ENCODE peak calls at places on chromosomes 13 and 19, in nine cellular contexts. One of them, this sample, is unnamed.

GRCh38 chr13:51523082-51523518 is 61.2 kb upstream of the WDFY2 start:
- DNase-seq in SK-N-SH: peak; percentile 45
- DNase-seq in sigmoid colon: no peak
- DNase-seq in naive thymus-derived CD4-positive, alpha-beta T cell: no peak
- DNase-seq in neural progenitor cell: no peak
- DNase-seq in brain microvascular endothelial cell: no peak
- DNase-seq in body of pancreas: no peak
- DNase-seq in aorta: no peak
- DNase-seq in PC-3: peak; percentile 72
- DNase-seq in this sample: no peak

GRCh38 chr13:33284916-33285315 is 639 bp downstream of the STARD13 start:
- DNase-seq in naive thymus-derived CD4-positive, alpha-beta T cell: no peak
- DNase-seq in body of pancreas: no peak
- DNase-seq in sigmoid colon: no peak
- DNase-seq in PC-3: peak; percentile 53
- DNase-seq in neural progenitor cell: no peak
- DNase-seq in aorta: no peak
- DNase-seq in SK-N-SH: no peak
- DNase-seq in brain microvascular endothelial cell: peak; percentile 27
- DNase-seq in this sample: no peak

GRCh38 chr13:46894534-46894906 is 2.3 kb downstream of the HTR2A start:
- DNase-seq in naive thymus-derived CD4-positive, alpha-beta T cell: no peak
- DNase-seq in PC-3: peak; percentile 37
- DNase-seq in body of pancreas: no peak
- DNase-seq in neural progenitor cell: no peak
- DNase-seq in SK-N-SH: no peak
- DNase-seq in sigmoid colon: no peak
- DNase-seq in brain microvascular endothelial cell: no peak
- DNase-seq in aorta: no peak
- DNase-seq in this sample: no peak

GRCh38 chr19:769610-770009 is 18.7 kb downstream of the MISP start:
- DNase-seq in brain microvascular endothelial cell: no peak
- DNase-seq in aorta: no peak
- DNase-seq in PC-3: no peak
- DNase-seq in SK-N-SH: no peak
- DNase-seq in naive thymus-derived CD4-positive, alpha-beta T cell: no peak
- DNase-seq in body of pancreas: no peak
- DNase-seq in neural progenitor cell: no peak
- DNase-seq in sigmoid colon: no peak
- DNase-seq in this sample: no peak

GRCh38 chr13:97026759-97027555 is 32.7 kb upstream of the OXGR1 start:
- DNase-seq in sigmoid colon: no peak
- DNase-seq in brain microvascular endothelial cell: no peak
- DNase-seq in naive thymus-derived CD4-positive, alpha-beta T cell: no peak
- DNase-seq in SK-N-SH: no peak
- DNase-seq in neural progenitor cell: no peak
- DNase-seq in aorta: no peak
- DNase-seq in body of pancreas: no peak
- DNase-seq in PC-3: no peak
- DNase-seq in this sample: no peak

GRCh38 chr13:49086711-49087110 is 111.0 kb downstream of the FNDC3A start:
- DNase-seq in SK-N-SH: no peak
- DNase-seq in sigmoid colon: no peak
- DNase-seq in aorta: no peak
- DNase-seq in brain microvascular endothelial cell: no peak
- DNase-seq in neural progenitor cell: no peak
- DNase-seq in body of pancreas: no peak
- DNase-seq in naive thymus-derived CD4-positive, alpha-beta T cell: no peak
- DNase-seq in PC-3: peak; percentile 78
- DNase-seq in this sample: no peak

GRCh38 chr19:41564515-41565383 is 11.2 kb upstream of the CEACAM21 start:
- DNase-seq in brain microvascular endothelial cell: no peak
- DNase-seq in SK-N-SH: peak; percentile 21
- DNase-seq in sigmoid colon: no peak
- DNase-seq in PC-3: no peak
- DNase-seq in naive thymus-derived CD4-positive, alpha-beta T cell: no peak
- DNase-seq in body of pancreas: no peak
- DNase-seq in aorta: no peak
- DNase-seq in neural progenitor cell: peak; percentile 32
- DNase-seq in this sample: no peak

GRCh38 chr19:47363758-47364529 is 14.8 kb downstream of the DHX34 start:
- DNase-seq in PC-3: no peak
- DNase-seq in aorta: no peak
- DNase-seq in body of pancreas: no peak
- DNase-seq in sigmoid colon: no peak
- DNase-seq in SK-N-SH: peak; percentile 29
- DNase-seq in neural progenitor cell: peak; percentile 28
- DNase-seq in naive thymus-derived CD4-positive, alpha-beta T cell: no peak
- DNase-seq in brain microvascular endothelial cell: peak; percentile 20
- DNase-seq in this sample: no peak

GRCh38 chr19:56110515-56111448 is 10.3 kb downstream of the ZNF787 start:
- DNase-seq in aorta: no peak
- DNase-seq in sigmoid colon: no peak
- DNase-seq in SK-N-SH: peak; percentile 73
- DNase-seq in neural progenitor cell: peak; percentile 34
- DNase-seq in PC-3: no peak
- DNase-seq in naive thymus-derived CD4-positive, alpha-beta T cell: no peak
- DNase-seq in body of pancreas: peak; percentile 59
- DNase-seq in brain microvascular endothelial cell: peak; percentile 7
- DNase-seq in this sample: no peak

GRCh38 chr19:30539981-30540380 is 167.8 kb downstream of the ZNF536 start:
- DNase-seq in aorta: no peak
- DNase-seq in SK-N-SH: no peak
- DNase-seq in sigmoid colon: no peak
- DNase-seq in brain microvascular endothelial cell: no peak
- DNase-seq in PC-3: no peak
- DNase-seq in neural progenitor cell: no peak
- DNase-seq in body of pancreas: no peak
- DNase-seq in naive thymus-derived CD4-positive, alpha-beta T cell: no peak
- DNase-seq in this sample: no peak

GRCh38 chr13:40407567-40407966 is 258.9 kb downstream of the FOXO1 start:
- DNase-seq in aorta: no peak
- DNase-seq in body of pancreas: no peak
- DNase-seq in sigmoid colon: no peak
- DNase-seq in naive thymus-derived CD4-positive, alpha-beta T cell: no peak
- DNase-seq in PC-3: peak; percentile 59
- DNase-seq in neural progenitor cell: no peak
- DNase-seq in SK-N-SH: no peak
- DNase-seq in brain microvascular endothelial cell: no peak
- DNase-seq in this sample: no peak

GRCh38 chr19:1495799-1496713 is 5.1 kb downstream of the REEP6 start:
- DNase-seq in brain microvascular endothelial cell: no peak
- DNase-seq in PC-3: no peak
- DNase-seq in aorta: no peak
- DNase-seq in naive thymus-derived CD4-positive, alpha-beta T cell: no peak
- DNase-seq in sigmoid colon: no peak
- DNase-seq in neural progenitor cell: no peak
- DNase-seq in SK-N-SH: no peak
- DNase-seq in body of pancreas: no peak
- DNase-seq in this sample: no peak

GRCh38 chr13:43348397-43348796 is 325.0 kb downstream of the DNAJC15 start:
- DNase-seq in brain microvascular endothelial cell: peak; percentile 59
- DNase-seq in sigmoid colon: no peak
- DNase-seq in neural progenitor cell: no peak
- DNase-seq in SK-N-SH: no peak
- DNase-seq in naive thymus-derived CD4-positive, alpha-beta T cell: no peak
- DNase-seq in body of pancreas: no peak
- DNase-seq in aorta: no peak
- DNase-seq in PC-3: peak; percentile 75
- DNase-seq in this sample: no peak

GRCh38 chr13:21735621-21736401 is 64.9 kb downstream of the FGF9 start:
- DNase-seq in PC-3: no peak
- DNase-seq in sigmoid colon: no peak
- DNase-seq in naive thymus-derived CD4-positive, alpha-beta T cell: no peak
- DNase-seq in body of pancreas: no peak
- DNase-seq in SK-N-SH: no peak
- DNase-seq in brain microvascular endothelial cell: no peak
- DNase-seq in neural progenitor cell: no peak
- DNase-seq in aorta: no peak
- DNase-seq in this sample: no peak

GRCh38 chr19:1853295-1854031 is 5.2 kb upstream of the REXO1 start:
- DNase-seq in sigmoid colon: peak; percentile 86
- DNase-seq in body of pancreas: peak; percentile 88
- DNase-seq in naive thymus-derived CD4-positive, alpha-beta T cell: peak; percentile 90
- DNase-seq in aorta: peak; percentile 90
- DNase-seq in brain microvascular endothelial cell: peak; percentile 67
- DNase-seq in SK-N-SH: peak; percentile 85
- DNase-seq in neural progenitor cell: peak; percentile 72
- DNase-seq in PC-3: peak; percentile 71
- DNase-seq in this sample: no peak

GRCh38 chr13:40780822-40781401 is 8.5 kb upstream of the SLC25A15 start:
- DNase-seq in PC-3: no peak
- DNase-seq in neural progenitor cell: no peak
- DNase-seq in naive thymus-derived CD4-positive, alpha-beta T cell: no peak
- DNase-seq in aorta: no peak
- DNase-seq in SK-N-SH: peak; percentile 20
- DNase-seq in brain microvascular endothelial cell: peak; percentile 57
- DNase-seq in sigmoid colon: no peak
- DNase-seq in body of pancreas: no peak
- DNase-seq in this sample: no peak

GRCh38 chr13:110319774-110320509 is 12.9 kb downstream of the COL4A2 start:
- DNase-seq in SK-N-SH: no peak
- DNase-seq in sigmoid colon: no peak
- DNase-seq in brain microvascular endothelial cell: peak; percentile 67
- DNase-seq in body of pancreas: peak; percentile 72
- DNase-seq in PC-3: peak; percentile 81
- DNase-seq in naive thymus-derived CD4-positive, alpha-beta T cell: no peak
- DNase-seq in neural progenitor cell: no peak
- DNase-seq in aorta: peak; percentile 88
- DNase-seq in this sample: no peak

GRCh38 chr13:59112375-59112774 is 1051.4 kb downstream of the DIAPH3 start:
- DNase-seq in aorta: no peak
- DNase-seq in naive thymus-derived CD4-positive, alpha-beta T cell: no peak
- DNase-seq in sigmoid colon: peak; percentile 63
- DNase-seq in neural progenitor cell: peak; percentile 15
- DNase-seq in PC-3: peak; percentile 61
- DNase-seq in SK-N-SH: peak; percentile 5
- DNase-seq in body of pancreas: no peak
- DNase-seq in brain microvascular endothelial cell: peak; percentile 99
- DNase-seq in this sample: no peak

DNA sequence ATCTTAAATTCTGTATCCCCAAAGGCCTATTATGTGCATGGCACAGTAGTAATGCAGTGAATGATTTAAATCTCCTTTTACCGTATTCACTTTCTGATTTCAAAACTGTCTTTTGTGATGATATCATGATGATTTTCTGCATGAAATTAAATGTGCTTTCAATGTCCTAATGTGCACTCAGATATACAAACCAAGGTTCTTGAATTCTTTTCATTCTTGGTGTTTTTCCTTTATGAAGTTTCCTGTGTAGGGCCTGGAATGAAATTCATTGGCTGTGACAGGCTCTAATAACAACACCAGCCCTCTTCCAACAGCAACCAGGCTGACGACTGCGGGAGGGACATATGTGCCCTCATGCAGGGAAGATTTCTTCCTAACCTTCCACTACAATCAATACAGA is 1052.0 kb downstream of the DIAPH3 start:
- DNase-seq in sigmoid colon: no peak
- DNase-seq in SK-N-SH: no peak
- DNase-seq in naive thymus-derived CD4-positive, alpha-beta T cell: no peak
- DNase-seq in brain microvascular endothelial cell: peak; percentile 86
- DNase-seq in body of pancreas: no peak
- DNase-seq in neural progenitor cell: no peak
- DNase-seq in PC-3: no peak
- DNase-seq in aorta: no peak
- DNase-seq in this sample: no peak
- H3K27ac ChIP-seq in sigmoid colon: no peak overlapping the region
- H3K27ac ChIP-seq in SK-N-SH: peak overlapping the region; percentile 69
- H3K27ac ChIP-seq in naive thymus-derived CD4-positive, alpha-beta T cell: no peak overlapping the region
- H3K27ac ChIP-seq in brain microvascular endothelial cell: peak overlapping the region; percentile 98
- H3K27ac ChIP-seq in body of pancreas: no peak overlapping the region
- H3K27ac ChIP-seq in neural progenitor cell: no peak overlapping the region
- H3K27ac ChIP-seq in PC-3: no peak overlapping the region
- H3K27ac ChIP-seq in aorta: no peak overlapping the region
- H3K27ac ChIP-seq in this sample: no peak overlapping the region

GRCh38 chr19:55096061-55096701 is 20.5 kb downstream of the EPS8L1 start:
- DNase-seq in neural progenitor cell: no peak
- DNase-seq in SK-N-SH: no peak
- DNase-seq in sigmoid colon: no peak
- DNase-seq in PC-3: no peak
- DNase-seq in brain microvascular endothelial cell: no peak
- DNase-seq in body of pancreas: no peak
- DNase-seq in aorta: no peak
- DNase-seq in naive thymus-derived CD4-positive, alpha-beta T cell: no peak
- DNase-seq in this sample: no peak

GRCh38 chr19:55099557-55100506 is 17.6 kb downstream of the PPP1R12C start:
- DNase-seq in brain microvascular endothelial cell: peak; percentile 25
- DNase-seq in naive thymus-derived CD4-positive, alpha-beta T cell: no peak
- DNase-seq in SK-N-SH: no peak
- DNase-seq in body of pancreas: no peak
- DNase-seq in aorta: no peak
- DNase-seq in neural progenitor cell: peak; percentile 46
- DNase-seq in sigmoid colon: no peak
- DNase-seq in PC-3: peak; percentile 48
- DNase-seq in this sample: no peak

GRCh38 chr19:55097864-55098715 is 19.3 kb downstream of the PPP1R12C start:
- DNase-seq in PC-3: no peak
- DNase-seq in neural progenitor cell: no peak
- DNase-seq in aorta: no peak
- DNase-seq in body of pancreas: no peak
- DNase-seq in brain microvascular endothelial cell: no peak
- DNase-seq in SK-N-SH: no peak
- DNase-seq in sigmoid colon: peak; percentile 61
- DNase-seq in naive thymus-derived CD4-positive, alpha-beta T cell: no peak
- DNase-seq in this sample: no peak

GRCh38 chr19:55101261-55101660 is 16.2 kb downstream of the PPP1R12C start:
- DNase-seq in aorta: no peak
- DNase-seq in neural progenitor cell: no peak
- DNase-seq in naive thymus-derived CD4-positive, alpha-beta T cell: no peak
- DNase-seq in brain microvascular endothelial cell: no peak
- DNase-seq in PC-3: no peak
- DNase-seq in sigmoid colon: no peak
- DNase-seq in SK-N-SH: no peak
- DNase-seq in body of pancreas: no peak
- DNase-seq in this sample: no peak

GRCh38 chr19:55098716-55099556 is 18.5 kb downstream of the PPP1R12C start:
- DNase-seq in neural progenitor cell: no peak
- DNase-seq in body of pancreas: no peak
- DNase-seq in PC-3: no peak
- DNase-seq in brain microvascular endothelial cell: no peak
- DNase-seq in SK-N-SH: no peak
- DNase-seq in sigmoid colon: peak; percentile 53
- DNase-seq in aorta: no peak
- DNase-seq in naive thymus-derived CD4-positive, alpha-beta T cell: no peak
- DNase-seq in this sample: no peak
- H3K36me3 ChIP-seq in neural progenitor cell: peaks cover 5% of the 10 kb centered on the region
- H3K36me3 ChIP-seq in body of pancreas: peaks cover 6% of the 10 kb centered on the region
- H3K36me3 ChIP-seq in PC-3: peaks cover 10% of the 10 kb centered on the region
- H3K36me3 ChIP-seq in brain microvascular endothelial cell: peaks cover 55% of the 10 kb centered on the region
- H3K36me3 ChIP-seq in SK-N-SH: peaks cover 44% of the 10 kb centered on the region
- H3K36me3 ChIP-seq in sigmoid colon: peaks cover 64% of the 10 kb centered on the region
- H3K36me3 ChIP-seq in aorta: no peaks in the 10 kb centered on the region
- H3K36me3 ChIP-seq in naive thymus-derived CD4-positive, alpha-beta T cell: peaks cover 10% of the 10 kb centered on the region
- H3K36me3 ChIP-seq in this sample: peaks cover 8% of the 10 kb centered on the region

GRCh38 chr19:17751103-17751911 is at the start of gene FCHO1:
- DNase-seq in neural progenitor cell: no peak
- DNase-seq in sigmoid colon: peak; percentile 71
- DNase-seq in SK-N-SH: no peak
- DNase-seq in PC-3: no peak
- DNase-seq in body of pancreas: no peak
- DNase-seq in brain microvascular endothelial cell: no peak
- DNase-seq in naive thymus-derived CD4-positive, alpha-beta T cell: peak; percentile 82
- DNase-seq in aorta: no peak
- DNase-seq in this sample: no peak
- H3K4me3 ChIP-seq in neural progenitor cell: no peak within 1 kb of the TSS
- H3K4me3 ChIP-seq in sigmoid colon: peak within 1 kb of the TSS; percentile 12
- H3K4me3 ChIP-seq in SK-N-SH: no peak within 1 kb of the TSS
- H3K4me3 ChIP-seq in PC-3: no peak within 1 kb of the TSS
- H3K4me3 ChIP-seq in body of pancreas: no peak within 1 kb of the TSS
- H3K4me3 ChIP-seq in brain microvascular endothelial cell: no peak within 1 kb of the TSS
- H3K4me3 ChIP-seq in naive thymus-derived CD4-positive, alpha-beta T cell: peak within 1 kb of the TSS; percentile 66
- H3K4me3 ChIP-seq in aorta: no peak within 1 kb of the TSS
- H3K4me3 ChIP-seq in this sample: no peak within 1 kb of the TSS

GRCh38 chr13:27624071-27624470 is 2.4 kb downstream of the POLR1D start:
- DNase-seq in brain microvascular endothelial cell: no peak
- DNase-seq in body of pancreas: peak; percentile 41
- DNase-seq in PC-3: no peak
- DNase-seq in neural progenitor cell: no peak
- DNase-seq in naive thymus-derived CD4-positive, alpha-beta T cell: no peak
- DNase-seq in aorta: no peak
- DNase-seq in SK-N-SH: no peak
- DNase-seq in sigmoid colon: no peak
- DNase-seq in this sample: no peak
- H3K27ac ChIP-seq in brain microvascular endothelial cell: no peak overlapping the region
- H3K27ac ChIP-seq in body of pancreas: peak overlapping the region; percentile 100
- H3K27ac ChIP-seq in PC-3: no peak overlapping the region
- H3K27ac ChIP-seq in neural progenitor cell: no peak overlapping the region
- H3K27ac ChIP-seq in naive thymus-derived CD4-positive, alpha-beta T cell: no peak overlapping the region
- H3K27ac ChIP-seq in aorta: no peak overlapping the region
- H3K27ac ChIP-seq in SK-N-SH: no peak overlapping the region
- H3K27ac ChIP-seq in sigmoid colon: no peak overlapping the region
- H3K27ac ChIP-seq in this sample: no peak overlapping the region

This sample was measured in iPS DF 6.9.